ENCODE peak calls at places on chromosome 4, in five cellular contexts. H, T, O, B and N are unnamed samples. For H3K4me1, the result is how much of the 10 kb centered on the place peaks cover.

GRCh38 chr4:22692736-22693135 is at the start of gene GBA3:
- DNase-seq in H (peak), T (no peak), O (no peak), B (peak), N (no peak)

GRCh38 chr4:25953740-25954139 is 39.7 kb downstream of the SMIM20 start:
- DNase-seq in H (peak), T (no peak), O (no peak), B (no peak), N (no peak)

GRCh38 chr4:122652379-122652778 is 31.5 kb upstream of the IL21 start:
- DNase-seq in H (peak), T (peak), O (no peak), B (peak), N (peak)

GRCh38 chr4:94806376-94806775 is 48.6 kb downstream of the BMPR1B start:
- DNase-seq in H (no peak), T (no peak), O (no peak), B (no peak), N (no peak)

GRCh38 chr4:8745036-8745827 is 126.4 kb downstream of the HMX1 start:
- DNase-seq in H (peak), T (no peak), O (peak), B (no peak), N (no peak)

GRCh38 chr4:142406917-142407501 is 439.1 kb downstream of the INPP4B start:
- DNase-seq in H (no peak), T (peak), O (no peak), B (no peak), N (peak)

GRCh38 chr4:39446842-39447573 is 11.7 kb downstream of the RPL9 start:
- DNase-seq in H (peak), T (peak), O (peak), B (peak), N (peak)

GRCh38 chr4:8084712-8085490 is 73.7 kb downstream of the ABLIM2 start:
- DNase-seq in H (no peak), T (no peak), O (no peak), B (no peak), N (no peak)

GRCh38 chr4:157722146-157722545 is 450.7 kb downstream of the GASK1B start:
- DNase-seq in H (no peak), T (no peak), O (no peak), B (no peak), N (no peak)

GRCh38 chr4:121484633-121485032 is 103.8 kb upstream of the QRFPR start:
- DNase-seq in H (peak), T (no peak), O (no peak), B (no peak), N (peak)

GRCh38 chr4:77152421-77152820 is 4.6 kb upstream of the CCNG2 start:
- DNase-seq in H (peak), T (no peak), O (no peak), B (no peak), N (peak)

GRCh38 chr4:63123441-63123840 is 1285.8 kb downstream of the TECRL start:
- DNase-seq in H (no peak), T (no peak), O (no peak), B (no peak), N (no peak)

GRCh38 chr4:37471971-37472370 is 214.2 kb downstream of the RELL1 start:
- DNase-seq in H (no peak), T (no peak), O (no peak), B (peak), N (no peak)

GRCh38 chr4:113604955-113605354 is 156.6 kb downstream of the CAMK2D start:
- DNase-seq in H (no peak), T (no peak), O (no peak), B (no peak), N (no peak)

GRCh38 chr4:38180456-38180855 is 220.3 kb downstream of the PTTG2 start:
- DNase-seq in H (no peak), T (no peak), O (no peak), B (no peak), N (no peak)

GRCh38 chr4:48669086-48669485 is 111.0 kb downstream of the FRYL start:
- DNase-seq in H (no peak), T (no peak), O (no peak), B (peak), N (no peak)

GRCh38 chr4:20889901-20890300 is 189.6 kb downstream of the PACRGL start:
- DNase-seq in H (no peak), T (no peak), O (no peak), B (no peak), N (no peak)

GRCh38 chr4:145734051-145734450 is 54.1 kb downstream of the C4orf51 start:
- DNase-seq in H (no peak), T (no peak), O (no peak), B (no peak), N (no peak)

GRCh38 chr4:155602351-155603140 is 64.1 kb upstream of the GUCY1A1 start:
- DNase-seq in H (no peak), T (no peak), O (no peak), B (no peak), N (no peak)

GRCh38 chr4:61298178-61298740 is 98.1 kb downstream of the ADGRL3 start:
- DNase-seq in H (peak), T (no peak), O (no peak), B (no peak), N (peak)

GRCh38 chr4:22324422-22324821 is 191.4 kb downstream of the ADGRA3 start:
- DNase-seq in H (no peak), T (no peak), O (no peak), B (no peak), N (no peak)

GRCh38 chr4:139844459-139845036 is 178.9 kb downstream of the MGST2 start:
- DNase-seq in H (no peak), T (no peak), O (no peak), B (no peak), N (no peak)

GRCh38 chr4:78956979-78957378 is 17.7 kb upstream of the PAQR3 start:
- DNase-seq in H (no peak), T (no peak), O (no peak), B (no peak), N (peak)

GRCh38 chr4:21596521-21596920 is 352.1 kb downstream of the KCNIP4 start:
- DNase-seq in H (peak), T (no peak), O (no peak), B (no peak), N (no peak)

GRCh38 chr4:132344924-132345828 is 803.9 kb upstream of the PCDH10 start:
- DNase-seq in H (no peak), T (no peak), O (no peak), B (no peak), N (no peak)

GRCh38 chr4:68494688-68495087 is 47.4 kb downstream of the TMPRSS11E start:
- DNase-seq in H (no peak), T (no peak), O (no peak), B (no peak), N (no peak)

GRCh38 chr4:71648448-71648847 is 135.4 kb downstream of the GC start:
- DNase-seq in H (no peak), T (no peak), O (no peak), B (no peak), N (no peak)

GRCh38 chr4:35465096-35465495 is 779.2 kb downstream of the ARAP2 start:
- DNase-seq in H (no peak), T (no peak), O (no peak), B (no peak), N (no peak)

GRCh38 chr4:96675916-96676315 is 836.0 kb downstream of the PDHA2 start:
- DNase-seq in H (no peak), T (no peak), O (no peak), B (no peak), N (peak)

GRCh38 chr4:111689214-111689613 is 456.0 kb upstream of the FAM241A start:
- DNase-seq in H (no peak), T (no peak), O (no peak), B (no peak), N (no peak)

GRCh38 chr4:80183196-80184052 is 13.9 kb upstream of the PRDM8 start:
- DNase-seq in H (peak), T (peak), O (peak), B (peak), N (no peak)

GRCh38 chr4:152515678-152516077 is 20.2 kb downstream of the FBXW7 start:
- DNase-seq in H (no peak), T (no peak), O (peak), B (no peak), N (no peak)

GRCh38 chr4:66750273-66750672 is 795.0 kb downstream of the CENPC start:
- DNase-seq in H (no peak), T (no peak), O (no peak), B (no peak), N (no peak)

GRCh38 chr4:6956087-6956433 is 46.4 kb downstream of the TBC1D14 start:
- DNase-seq in H (no peak), T (no peak), O (no peak), B (no peak), N (no peak)

GRCh38 chr4:8396762-8397406 is 43.6 kb downstream of the ACOX3 start:
- DNase-seq in H (no peak), T (no peak), O (no peak), B (no peak), N (no peak)

GRCh38 chr4:3462321-3462789 is 751 bp upstream of the DOK7 start:
- DNase-seq in H (no peak), T (no peak), O (no peak), B (no peak), N (no peak)

GRCh38 chr4:67549123-67549522 is 3.8 kb upstream of the CENPC start:
- DNase-seq in H (no peak), T (peak), O (no peak), B (no peak), N (peak)

DNA sequence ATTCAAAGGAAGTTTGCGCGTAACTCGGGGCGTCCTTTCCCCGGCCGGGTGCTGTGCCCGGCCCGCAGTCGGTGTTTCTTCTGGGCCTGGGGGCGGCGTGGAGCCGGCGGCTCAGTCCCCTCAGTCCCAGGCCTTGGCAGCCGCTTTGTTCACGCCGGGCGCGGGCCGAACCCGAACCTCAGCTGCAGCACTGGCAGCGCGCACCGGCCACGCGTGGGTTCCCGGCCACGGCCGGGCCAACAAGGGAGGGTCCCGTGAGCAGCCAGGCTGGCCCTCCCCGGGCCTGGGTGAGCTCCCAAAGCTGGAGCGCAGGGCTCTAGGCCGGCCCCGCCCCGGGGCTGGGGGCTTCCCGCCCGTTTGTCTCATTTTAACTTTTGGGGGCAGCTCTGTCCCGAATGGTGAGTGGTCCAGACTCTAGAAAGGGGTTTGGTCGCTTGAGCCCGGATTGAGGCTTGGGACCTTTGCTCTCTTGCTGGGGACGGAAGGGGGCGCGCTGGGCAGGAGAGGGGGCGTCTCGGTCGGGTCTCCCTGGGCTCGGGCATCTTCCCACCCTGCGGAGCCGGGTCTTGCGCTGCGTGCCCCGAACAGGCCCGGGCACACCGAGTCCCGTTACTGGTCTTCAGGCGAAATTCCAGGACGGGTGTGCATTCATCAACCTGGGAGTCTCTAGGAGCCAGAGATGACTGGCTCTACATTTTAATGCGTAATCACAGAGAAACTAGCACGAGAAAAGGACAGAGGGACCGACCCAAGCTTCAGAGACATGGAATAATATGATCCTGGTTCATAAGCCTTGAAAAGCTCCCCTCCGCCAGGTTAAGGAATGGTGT is 177.1 kb downstream of the CBR4 start:
- DNase-seq in H (peak), T (no peak), O (peak), B (peak), N (no peak)
- H3K4me1 ChIP-seq in H (under half), T (under half), O (under half), B (under half), N (under half)

GRCh38 chr4:16225681-16225995 is 633 bp downstream of the TAPT1 start:
- DNase-seq in H (no peak), T (no peak), O (no peak), B (no peak), N (no peak)

GRCh38 chr4:16227462-16227868 is 1.2 kb upstream of the TAPT1 start:
- DNase-seq in H (peak), T (peak), O (no peak), B (peak), N (peak)

GRCh38 chr4:16226816-16227461 is 668 bp upstream of the TAPT1 start:
- DNase-seq in H (peak), T (no peak), O (peak), B (peak), N (peak)

GRCh38 chr4:16225139-16225538 is 1.1 kb downstream of the TAPT1 start:
- DNase-seq in H (no peak), T (no peak), O (no peak), B (no peak), N (no peak)

GRCh38 chr4:16225996-16226815 is at the start of gene TAPT1:
- DNase-seq in H (peak), T (peak), O (peak), B (peak), N (peak)
- H3K4me1 ChIP-seq in H (under half), T (half or more), O (under half), B (under half), N (under half)

GRCh38 chr4:184644553-184645307 is 4.5 kb downstream of the CASP3 start:
- DNase-seq in H (no peak), T (no peak), O (no peak), B (no peak), N (no peak)
- H3K4me1 ChIP-seq in H (under half), T (half or more), O (under half), B (under half), N (under half)

DNA sequence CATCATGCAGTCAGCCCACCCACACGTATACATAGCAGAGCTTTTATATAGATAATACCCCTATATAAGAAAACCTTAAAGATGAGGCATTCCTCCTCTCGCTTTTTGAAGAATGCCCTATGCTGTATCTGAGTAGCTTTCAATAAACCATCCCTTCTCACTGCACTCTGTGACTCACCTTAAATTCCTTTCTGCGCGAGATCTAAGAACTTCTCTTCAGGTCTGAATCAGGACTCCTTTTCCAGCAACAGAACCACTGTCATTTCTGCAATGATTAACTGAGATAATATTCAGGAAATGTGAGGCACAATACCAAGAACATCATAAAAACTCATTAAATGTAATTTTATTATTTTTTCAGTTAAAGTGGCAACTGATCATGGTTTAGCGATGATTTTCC is 76.4 kb upstream of the DCLK2 start:
- DNase-seq in H (no peak), T (no peak), O (no peak), B (no peak), N (no peak)
- H3K4me1 ChIP-seq in H (under half), T (under half), O (under half), B (under half), N (under half)

GRCh38 chr4:185142563-185142910 is 529 bp upstream of the SLC25A4 start:
- DNase-seq in H (no peak), T (no peak), O (no peak), B (no peak), N (no peak)

GRCh38 chr4:185137233-185137925 is 5.7 kb upstream of the SLC25A4 start:
- DNase-seq in H (no peak), T (no peak), O (no peak), B (no peak), N (no peak)

GRCh38 chr4:185141777-185142176 is 1.3 kb upstream of the SLC25A4 start:
- DNase-seq in H (no peak), T (no peak), O (no peak), B (no peak), N (no peak)

GRCh38 chr4:185138161-185138560 is 4.9 kb upstream of the SLC25A4 start:
- DNase-seq in H (no peak), T (no peak), O (no peak), B (no peak), N (no peak)

DNA sequence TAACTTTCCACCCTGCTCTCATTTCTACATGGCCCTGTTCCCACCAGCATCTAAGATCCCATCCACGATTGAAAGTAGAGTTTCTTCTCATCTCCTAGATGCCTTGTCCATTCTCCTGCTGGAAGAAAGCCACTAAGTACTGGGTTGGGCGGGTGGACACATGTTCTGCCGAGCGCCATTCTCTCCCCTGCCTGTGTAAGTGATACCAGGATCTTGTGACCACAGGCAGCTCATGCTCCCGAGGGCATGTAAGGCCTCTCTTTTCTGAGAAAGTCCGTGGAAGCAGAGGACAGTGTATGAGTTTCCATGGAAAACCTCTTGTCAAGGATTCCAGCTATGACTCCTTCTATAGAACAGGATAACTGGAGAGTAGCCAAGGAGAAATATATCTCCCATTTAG is 3.3 kb upstream of the SLC25A4 start:
- DNase-seq in H (no peak), T (no peak), O (no peak), B (no peak), N (no peak)
- H3K4me1 ChIP-seq in H (under half), T (under half), O (under half), B (under half), N (under half)

GRCh38 chr4:105461221-105462041 is 12.4 kb downstream of the PPA2 start:
- DNase-seq in H (no peak), T (no peak), O (no peak), B (no peak), N (peak)

GRCh38 chr4:105462042-105462421 is 11.8 kb downstream of the PPA2 start:
- DNase-seq in H (no peak), T (no peak), O (no peak), B (no peak), N (no peak)

GRCh38 chr4:105457997-105458396 is 15.9 kb downstream of the PPA2 start:
- DNase-seq in H (no peak), T (no peak), O (no peak), B (no peak), N (no peak)

GRCh38 chr4:105462610-105463009 is 11.3 kb downstream of the PPA2 start:
- DNase-seq in H (no peak), T (no peak), O (no peak), B (no peak), N (no peak)

DNA sequence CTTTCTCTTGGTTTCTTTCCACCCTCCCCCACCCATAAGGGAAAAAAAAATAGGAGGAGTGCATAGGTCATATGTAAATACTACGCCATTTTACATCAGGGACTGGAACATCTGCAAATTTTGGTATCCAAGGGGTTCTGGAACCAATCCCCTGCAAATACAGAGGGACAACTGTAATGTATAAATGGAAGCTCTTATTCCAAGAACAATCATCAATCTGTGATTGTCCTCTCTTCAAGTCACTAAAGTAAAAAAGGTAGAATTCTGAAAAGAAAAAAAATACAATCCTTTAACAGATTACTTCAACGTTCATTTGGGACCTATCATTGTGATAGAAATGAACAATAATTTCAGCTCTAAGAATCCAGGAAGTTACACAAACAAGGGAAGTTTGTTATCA is 13.6 kb downstream of the PPA2 start:
- DNase-seq in H (no peak), T (no peak), O (no peak), B (no peak), N (no peak)
- H3K4me1 ChIP-seq in H (under half), T (under half), O (under half), B (under half), N (under half)

DNA sequence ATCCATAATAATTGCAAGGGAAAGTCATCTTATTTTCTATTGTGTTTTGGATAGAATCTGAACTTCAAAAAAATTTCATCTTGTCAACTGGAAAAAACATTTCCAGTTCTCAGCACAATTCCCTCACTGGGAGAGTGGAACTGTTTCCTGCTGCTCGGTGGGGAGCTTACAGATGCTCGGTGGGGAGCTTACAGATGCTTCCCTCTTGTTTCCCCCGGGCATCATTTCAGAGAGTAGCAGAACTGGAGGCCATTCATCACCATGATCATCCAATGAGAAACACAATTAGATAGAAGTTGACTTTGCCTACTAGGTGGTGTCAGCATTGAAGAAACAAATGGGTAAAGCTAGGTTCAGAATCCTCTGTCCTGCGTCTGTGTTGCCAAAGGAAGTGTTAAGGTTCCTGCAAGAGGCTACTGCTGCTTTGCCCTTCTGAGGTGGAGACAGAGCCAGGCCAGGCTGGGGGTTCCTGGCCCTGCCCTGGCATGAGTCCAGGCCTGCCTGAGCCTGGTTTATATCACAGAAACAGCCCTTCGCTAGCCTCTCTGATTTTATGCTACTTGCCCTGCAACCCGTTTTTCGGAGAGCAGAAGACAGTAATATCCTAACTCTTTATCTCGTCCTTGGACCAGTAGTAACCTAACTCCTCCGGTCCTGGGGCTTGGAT is 70.6 kb downstream of the TAPT1 start:
- DNase-seq in H (no peak), T (no peak), O (no peak), B (no peak), N (no peak)
- H3K4me1 ChIP-seq in H (under half), T (under half), O (under half), B (under half), N (under half)